ENCODE peak calls at places on chromosomes 13 and 19, in seven cellular contexts. O, Q, Y, M, H, T and D are unnamed samples.

GRCh38 chr13:20796791-20797513 is 23.2 kb upstream of the EEF1AKMT1 start:
- DNase-seq in O (no peak), Q (no peak), Y (peak), M (no peak), H (no peak), T (no peak), D (no peak)

GRCh38 chr19:40610396-40611064 is 9.4 kb downstream of the LTBP4 start:
- DNase-seq in O (peak), Q (no peak), Y (no peak), M (no peak), H (no peak), T (peak), D (peak)

GRCh38 chr13:44396963-44397580 is 23.4 kb downstream of the SERP2 start:
- DNase-seq in O (peak), Q (no peak), Y (peak), M (no peak), H (peak), T (peak), D (no peak)

GRCh38 chr19:20431826-20432225 is 133.8 kb downstream of the ZNF737 start:
- DNase-seq in O (no peak), Q (no peak), Y (no peak), M (no peak), H (no peak), T (no peak), D (no peak)

GRCh38 chr13:43229506-43229905 is 206.1 kb downstream of the DNAJC15 start:
- DNase-seq in O (no peak), Q (no peak), Y (peak), M (no peak), H (peak), T (no peak), D (peak)

GRCh38 chr13:114228176-114228575 is 6.5 kb upstream of the CDC16 start:
- DNase-seq in O (no peak), Q (no peak), Y (no peak), M (no peak), H (no peak), T (no peak), D (no peak)

GRCh38 chr19:14433454-14434156 is 499 bp downstream of the PKN1 start:
- DNase-seq in O (peak), Q (no peak), Y (no peak), M (peak), H (no peak), T (no peak), D (peak)

GRCh38 chr13:113142876-113143275 is 15.6 kb upstream of the PROZ start:
- DNase-seq in O (no peak), Q (no peak), Y (no peak), M (no peak), H (no peak), T (no peak), D (no peak)

GRCh38 chr13:99809931-99810330 is 161.6 kb downstream of the ZIC5 start:
- DNase-seq in O (no peak), Q (no peak), Y (no peak), M (no peak), H (no peak), T (no peak), D (no peak)

GRCh38 chr13:102651892-102652291 is 43.0 kb downstream of the METTL21C start:
- DNase-seq in O (no peak), Q (no peak), Y (peak), M (no peak), H (peak), T (no peak), D (peak)

GRCh38 chr19:10416380-10417257 is 3.7 kb upstream of the PDE4A start:
- DNase-seq in O (peak), Q (peak), Y (peak), M (peak), H (peak), T (peak), D (peak)

GRCh38 chr19:54207908-54208783 is 7.5 kb downstream of the RPS9 start:
- DNase-seq in O (peak), Q (no peak), Y (no peak), M (no peak), H (peak), T (no peak), D (peak)

GRCh38 chr19:13437919-13438618 is 68.2 kb downstream of the CACNA1A start:
- DNase-seq in O (no peak), Q (no peak), Y (no peak), M (no peak), H (no peak), T (no peak), D (no peak)

GRCh38 chr19:34556500-34556899 is 74.9 kb downstream of the WTIP start:
- DNase-seq in O (peak), Q (peak), Y (no peak), M (no peak), H (peak), T (peak), D (peak)

GRCh38 chr13:67736646-67737420 is 506.7 kb upstream of the PCDH9 start:
- DNase-seq in O (no peak), Q (no peak), Y (no peak), M (no peak), H (peak), T (peak), D (peak)

GRCh38 chr19:768424-768823 is 17.5 kb downstream of the MISP start:
- DNase-seq in O (no peak), Q (no peak), Y (peak), M (no peak), H (peak), T (no peak), D (no peak)

GRCh38 chr19:9934132-9934950 is 2.0 kb downstream of the OLFM2 start:
- DNase-seq in O (peak), Q (peak), Y (peak), M (peak), H (peak), T (peak), D (peak)

GRCh38 chr13:73924607-73925006 is 209.6 kb downstream of the KLF12 start:
- DNase-seq in O (no peak), Q (no peak), Y (no peak), M (no peak), H (no peak), T (no peak), D (no peak)

GRCh38 chr13:32585625-32586021 is 629 bp upstream of the PDS5B start:
- DNase-seq in O (no peak), Q (no peak), Y (no peak), M (no peak), H (no peak), T (no peak), D (no peak)

GRCh38 chr19:7852851-7853759 is 21.1 kb downstream of the PRR36 start:
- DNase-seq in O (no peak), Q (peak), Y (no peak), M (peak), H (peak), T (peak), D (peak)

GRCh38 chr19:17765069-17765618 is 13.9 kb downstream of the FCHO1 start:
- DNase-seq in O (peak), Q (no peak), Y (no peak), M (no peak), H (no peak), T (no peak), D (peak)

GRCh38 chr19:33427801-33428626 is 54.5 kb downstream of the CEBPG start:
- DNase-seq in O (no peak), Q (no peak), Y (no peak), M (no peak), H (no peak), T (no peak), D (no peak)

GRCh38 chr13:30340367-30341184 is 33.2 kb upstream of the KATNAL1 start:
- DNase-seq in O (peak), Q (peak), Y (peak), M (peak), H (peak), T (peak), D (peak)

GRCh38 chr13:98144501-98145350 is 1.8 kb downstream of the FARP1 start:
- DNase-seq in O (no peak), Q (peak), Y (peak), M (peak), H (peak), T (peak), D (peak)

GRCh38 chr13:41496420-41497234 is 39.3 kb downstream of the RGCC start:
- DNase-seq in O (no peak), Q (no peak), Y (peak), M (no peak), H (no peak), T (no peak), D (no peak)

GRCh38 chr19:10431943-10432735 is 11.8 kb downstream of the PDE4A start:
- DNase-seq in O (peak), Q (no peak), Y (no peak), M (no peak), H (peak), T (peak), D (no peak)

GRCh38 chr19:44648536-44649370 is 5.0 kb downstream of the PVR start:
- DNase-seq in O (peak), Q (no peak), Y (peak), M (no peak), H (peak), T (no peak), D (peak)

GRCh38 chr13:114226088-114226487 is 8.6 kb upstream of the CDC16 start:
- DNase-seq in O (no peak), Q (no peak), Y (no peak), M (no peak), H (no peak), T (no peak), D (peak)

GRCh38 chr19:14804755-14805154 is 26.4 kb upstream of the ADGRE2 start:
- DNase-seq in O (no peak), Q (no peak), Y (no peak), M (no peak), H (no peak), T (no peak), D (no peak)

GRCh38 chr13:33953781-33954180 is 135.8 kb downstream of the RFC3 start:
- DNase-seq in O (no peak), Q (no peak), Y (no peak), M (no peak), H (peak), T (no peak), D (no peak)

GRCh38 chr19:13794388-13794751 is 873 bp upstream of the ZSWIM4 start:
- DNase-seq in O (peak), Q (no peak), Y (peak), M (peak), H (peak), T (peak), D (peak)

GRCh38 chr19:20051841-20052768 is 12.8 kb upstream of the ZNF682 start:
- DNase-seq in O (peak), Q (no peak), Y (peak), M (peak), H (peak), T (peak), D (no peak)

GRCh38 chr19:6313398-6313969 is 19.9 kb downstream of the ACER1 start:
- DNase-seq in O (no peak), Q (no peak), Y (no peak), M (no peak), H (no peak), T (no peak), D (no peak)

GRCh38 chr19:44476559-44477408 is 23.5 kb downstream of the ZNF180 start:
- DNase-seq in O (no peak), Q (no peak), Y (peak), M (no peak), H (peak), T (no peak), D (peak)

GRCh38 chr13:31722684-31723083 is 16.6 kb upstream of the RXFP2 start:
- DNase-seq in O (no peak), Q (no peak), Y (no peak), M (no peak), H (peak), T (peak), D (peak)

GRCh38 chr19:14059093-14059480 is 2.8 kb downstream of the PALM3 start:
- DNase-seq in O (no peak), Q (no peak), Y (no peak), M (no peak), H (no peak), T (no peak), D (no peak)

GRCh38 chr19:13022859-13023636 is 27.8 kb downstream of the NFIX start:
- DNase-seq in O (peak), Q (no peak), Y (peak), M (peak), H (peak), T (peak), D (peak)

GRCh38 chr13:28579334-28579733 is 79.6 kb upstream of the POMP start:
- DNase-seq in O (no peak), Q (no peak), Y (no peak), M (no peak), H (no peak), T (no peak), D (no peak)

GRCh38 chr19:43789029-43789428 is 8.3 kb upstream of the KCNN4 start:
- DNase-seq in O (no peak), Q (no peak), Y (peak), M (no peak), H (peak), T (no peak), D (peak)

GRCh38 chr19:33726756-33727155 is 69.9 kb upstream of the KCTD15 start:
- DNase-seq in O (no peak), Q (no peak), Y (no peak), M (no peak), H (no peak), T (no peak), D (no peak)

DNA sequence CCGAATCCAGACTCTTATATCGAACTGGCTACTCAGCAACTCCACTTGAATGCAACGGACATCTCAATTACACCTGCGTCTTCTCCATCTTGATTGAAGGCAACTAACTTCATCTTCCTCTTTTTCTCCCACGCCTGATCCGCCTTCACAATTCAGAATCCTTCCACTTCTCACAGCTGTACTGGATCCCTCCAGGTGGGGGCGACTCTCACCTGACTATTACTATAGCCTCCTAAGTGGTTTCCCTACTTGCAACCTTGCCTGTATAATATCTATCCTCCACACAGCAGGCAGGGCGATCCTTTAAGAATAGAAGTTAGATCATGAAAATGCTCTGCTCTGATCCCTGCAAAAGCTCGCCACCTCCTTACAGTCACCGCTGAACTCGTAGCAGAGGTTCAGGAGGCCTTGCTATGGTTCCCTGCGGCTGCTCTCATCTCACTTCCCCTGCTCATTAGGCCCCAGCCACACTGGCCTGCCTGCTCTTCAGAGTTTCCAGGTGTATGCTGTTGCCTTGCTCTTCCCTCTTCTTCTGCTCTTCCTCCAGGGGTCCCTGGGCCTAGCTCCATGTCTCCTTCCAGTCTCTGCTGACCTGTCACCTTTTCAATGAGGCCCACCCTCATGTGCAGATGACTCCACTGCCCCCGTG is 31.9 kb downstream of the RFXAP start:
- DNase-seq in O (no peak), Q (no peak), Y (no peak), M (no peak), H (no peak), T (peak), D (peak)
- TF ChIP-seq CTCF in O (peak), Q (no peak), Y (peak), M (no peak), H (peak), T (peak), D (no peak)

GRCh38 chr13:57036290-57036689 is 104.4 kb upstream of the PRR20A start:
- DNase-seq in O (no peak), Q (no peak), Y (no peak), M (no peak), H (no peak), T (no peak), D (no peak)

GRCh38 chr13:57030671-57031070 is 110.0 kb upstream of the PRR20A start:
- DNase-seq in O (no peak), Q (no peak), Y (no peak), M (no peak), H (no peak), T (no peak), D (no peak)
- TF ChIP-seq CTCF in O (no peak), Q (no peak), Y (no peak), M (no peak), H (no peak), T (no peak), D (no peak)

DNA sequence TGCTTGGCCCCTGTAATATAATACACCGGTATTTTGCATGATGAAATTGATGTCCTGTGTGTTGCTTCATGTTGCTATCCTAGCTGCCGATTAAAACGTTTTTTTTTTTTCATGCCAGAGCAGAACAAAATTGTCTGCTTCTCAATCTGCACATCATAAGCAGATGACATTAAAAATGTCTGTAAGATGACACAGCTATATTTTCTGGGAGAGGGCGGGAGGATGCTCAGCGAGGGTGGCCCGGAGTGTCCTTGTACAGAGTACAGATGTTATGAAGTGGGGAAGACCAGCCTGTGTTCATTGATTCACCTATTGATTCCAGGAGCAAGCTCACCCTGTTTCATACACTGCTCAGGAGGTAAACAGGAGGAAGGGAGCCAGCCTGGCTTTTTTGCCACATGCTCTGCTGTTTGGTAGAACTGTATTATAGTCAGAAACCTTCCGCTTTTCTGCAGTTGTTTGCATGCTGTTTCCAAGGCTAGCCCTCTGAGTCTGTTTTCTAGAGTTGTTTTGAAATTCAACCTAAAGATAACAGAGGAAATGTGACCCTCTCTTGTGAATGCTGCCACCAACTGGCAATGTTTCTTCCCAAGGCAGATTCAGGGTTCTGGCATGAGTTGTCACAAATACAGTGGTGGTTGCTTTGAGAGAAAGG is 4.7 kb upstream of the IRS2 start:
- DNase-seq in O (peak), Q (no peak), Y (no peak), M (no peak), H (no peak), T (peak), D (peak)
- TF ChIP-seq CTCF in O (peak), Q (peak), Y (peak), M (peak), H (no peak), T (peak), D (peak)

GRCh38 chr13:97122381-97122996 is 99.6 kb upstream of the MBNL2 start:
- DNase-seq in O (no peak), Q (peak), Y (peak), M (peak), H (peak), T (no peak), D (peak)

GRCh38 chr13:97124237-97124636 is 97.9 kb upstream of the MBNL2 start:
- DNase-seq in O (no peak), Q (no peak), Y (no peak), M (no peak), H (no peak), T (no peak), D (no peak)

GRCh38 chr13:97127842-97128241 is 94.3 kb upstream of the MBNL2 start:
- DNase-seq in O (no peak), Q (no peak), Y (no peak), M (no peak), H (no peak), T (no peak), D (peak)

GRCh38 chr13:97125810-97126738 is 96.1 kb upstream of the MBNL2 start:
- DNase-seq in O (no peak), Q (no peak), Y (peak), M (peak), H (peak), T (peak), D (peak)

GRCh38 chr13:97125051-97125809 is 96.9 kb upstream of the MBNL2 start:
- DNase-seq in O (no peak), Q (peak), Y (peak), M (peak), H (peak), T (peak), D (peak)
- TF ChIP-seq CTCF in O (no peak), Q (no peak), Y (peak), M (no peak), H (no peak), T (peak), D (no peak)

DNA sequence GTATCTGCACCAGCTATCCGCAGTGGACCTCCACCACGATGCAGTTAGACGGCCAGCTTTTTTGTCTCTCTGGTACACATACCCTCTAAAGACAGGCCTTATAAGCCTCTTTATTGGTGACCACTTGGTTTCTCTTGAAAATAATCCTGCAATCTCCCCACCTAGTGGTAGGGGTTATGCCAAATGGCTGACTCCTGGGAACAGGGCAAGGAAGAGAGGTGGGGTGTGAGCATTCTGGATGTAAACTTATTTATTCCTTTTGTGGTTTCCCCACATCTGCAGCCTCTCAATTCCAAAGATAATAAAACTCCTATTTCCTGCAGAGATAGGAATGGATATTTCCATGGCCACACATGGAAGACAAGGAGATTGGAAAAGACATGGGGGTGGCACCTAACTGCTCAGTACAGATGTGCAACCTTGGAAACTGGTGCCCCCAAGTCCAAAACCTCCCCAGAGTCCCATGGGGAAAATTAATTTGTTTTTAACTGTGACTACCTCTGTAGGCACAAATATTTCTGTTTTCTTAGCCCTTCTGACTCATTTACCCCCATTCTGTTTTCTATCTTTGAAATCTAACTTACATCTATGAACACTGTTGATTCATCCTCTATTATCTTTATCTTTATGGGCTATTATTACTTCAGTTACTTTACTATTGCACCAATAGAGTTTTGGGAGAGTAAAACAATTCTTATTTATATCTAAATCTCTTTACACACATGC is 112.7 kb upstream of the TSHZ3 start:
- DNase-seq in O (no peak), Q (no peak), Y (peak), M (no peak), H (peak), T (no peak), D (no peak)
- TF ChIP-seq CTCF in O (no peak), Q (no peak), Y (peak), M (no peak), H (peak), T (no peak), D (no peak)

GRCh38 chr13:51832471-51833152 is 12.4 kb downstream of the TMEM272 start:
- DNase-seq in O (peak), Q (no peak), Y (peak), M (no peak), H (peak), T (peak), D (peak)
- TF ChIP-seq CTCF in O (peak), Q (peak), Y (peak), M (no peak), H (peak), T (peak), D (no peak)